ENCODE peak calls at places on chromosomes 16 and 17, in nine cellular contexts. F is neural progenitor cell, A is mammary epithelial cell, O is DND-41, Y is HCT116, M is MM.1S, W is astrocyte, K is fibroblast of lung, E is GM23248. U is an unnamed sample.

GRCh38 chr16:4696172-4696904 is 3.0 kb downstream of the NUDT16L1 start:
- DNase-seq in F (no peak), A (no peak), O (no peak), Y (no peak), M (no peak), W (no peak), K (no peak), E (no peak), U (no peak)

GRCh38 chr17:8606415-8606814 is 24.1 kb downstream of the MYH10 start:
- DNase-seq in F (no peak), A (no peak), O (no peak), Y (no peak), M (no peak), W (no peak), K (peak; percentile 45), E (peak; percentile 42), U (no peak)

GRCh38 chr17:67765623-67766022 is 47.9 kb downstream of the NOL11 start:
- DNase-seq in F (no peak), A (no peak), O (no peak), Y (no peak), M (no peak), W (no peak), K (no peak), E (no peak), U (no peak)

GRCh38 chr17:46916211-46916610 is 6.7 kb upstream of the GOSR2 start:
- DNase-seq in F (no peak), A (peak; percentile 79), O (no peak), Y (no peak), M (no peak), W (peak; percentile 21), K (no peak), E (peak; percentile 31), U (no peak)

GRCh38 chr16:50819706-50820105 is 77.8 kb downstream of the CYLD start:
- DNase-seq in F (no peak), A (no peak), O (no peak), Y (no peak), M (no peak), W (no peak), K (no peak), E (no peak), U (no peak)

GRCh38 chr16:28494141-28494851 is at the start of gene APOBR:
- DNase-seq in F (no peak), A (no peak), O (peak; percentile 94), Y (no peak), M (peak; percentile 51), W (no peak), K (no peak), E (no peak), U (no peak)

GRCh38 chr17:7262192-7263070 is at the start of gene CLDN7:
- DNase-seq in F (peak; percentile 37), A (no peak), O (no peak), Y (peak; percentile 93), M (no peak), W (no peak), K (no peak), E (no peak), U (peak; percentile 98)

GRCh38 chr16:77723108-77723514 is 797 bp downstream of the NUDT7 start:
- DNase-seq in F (no peak), A (peak; percentile 14), O (peak; percentile 34), Y (no peak), M (peak; percentile 73), W (peak; percentile 66), K (peak; percentile 77), E (peak; percentile 71), U (no peak)

GRCh38 chr16:12574721-12575120 is 229.0 kb downstream of the CPPED1 start:
- DNase-seq in F (no peak), A (no peak), O (no peak), Y (no peak), M (no peak), W (no peak), K (no peak), E (no peak), U (no peak)

GRCh38 chr17:560379-560935 is 154.2 kb downstream of the VPS53 start:
- DNase-seq in F (no peak), A (peak; percentile 58), O (no peak), Y (no peak), M (no peak), W (peak; percentile 65), K (no peak), E (peak; percentile 83), U (no peak)

GRCh38 chr16:85975421-85976100 is 76.6 kb downstream of the IRF8 start:
- DNase-seq in F (no peak), A (no peak), O (no peak), Y (no peak), M (no peak), W (no peak), K (no peak), E (no peak), U (peak; percentile 11)

GRCh38 chr17:7479389-7480192 is at the start of gene ZBTB4:
- DNase-seq in F (peak; percentile 82), A (no peak), O (peak; percentile 64), Y (no peak), M (peak; percentile 42), W (peak; percentile 44), K (peak; percentile 28), E (peak; percentile 81), U (peak; percentile 56)

GRCh38 chr17:70353408-70354092 is 184.2 kb downstream of the KCNJ2 start:
- DNase-seq in F (no peak), A (no peak), O (no peak), Y (no peak), M (no peak), W (no peak), K (no peak), E (no peak), U (no peak)

GRCh38 chr16:52496051-52496876 is 50.7 kb downstream of the TOX3 start:
- DNase-seq in F (no peak), A (no peak), O (no peak), Y (no peak), M (no peak), W (no peak), K (no peak), E (no peak), U (no peak)

GRCh38 chr17:75239778-75240393 is 21.5 kb downstream of the GGA3 start:
- DNase-seq in F (peak; percentile 14), A (no peak), O (no peak), Y (no peak), M (no peak), W (no peak), K (no peak), E (no peak), U (no peak)

GRCh38 chr17:80956321-80957190 is 35.1 kb upstream of the CHMP6 start:
- DNase-seq in F (peak; percentile 87), A (no peak), O (no peak), Y (no peak), M (no peak), W (no peak), K (no peak), E (no peak), U (no peak)

GRCh38 chr17:30554839-30555751 is 77.9 kb downstream of the GOSR1 start:
- DNase-seq in F (peak; percentile 37), A (no peak), O (no peak), Y (peak; percentile 10), M (no peak), W (no peak), K (no peak), E (peak; percentile 41), U (peak; percentile 74)

GRCh38 chr16:89476379-89476778 is 14.0 kb downstream of the ANKRD11 start:
- DNase-seq in F (no peak), A (peak; percentile 99), O (no peak), Y (no peak), M (no peak), W (no peak), K (no peak), E (no peak), U (no peak)

DNA sequence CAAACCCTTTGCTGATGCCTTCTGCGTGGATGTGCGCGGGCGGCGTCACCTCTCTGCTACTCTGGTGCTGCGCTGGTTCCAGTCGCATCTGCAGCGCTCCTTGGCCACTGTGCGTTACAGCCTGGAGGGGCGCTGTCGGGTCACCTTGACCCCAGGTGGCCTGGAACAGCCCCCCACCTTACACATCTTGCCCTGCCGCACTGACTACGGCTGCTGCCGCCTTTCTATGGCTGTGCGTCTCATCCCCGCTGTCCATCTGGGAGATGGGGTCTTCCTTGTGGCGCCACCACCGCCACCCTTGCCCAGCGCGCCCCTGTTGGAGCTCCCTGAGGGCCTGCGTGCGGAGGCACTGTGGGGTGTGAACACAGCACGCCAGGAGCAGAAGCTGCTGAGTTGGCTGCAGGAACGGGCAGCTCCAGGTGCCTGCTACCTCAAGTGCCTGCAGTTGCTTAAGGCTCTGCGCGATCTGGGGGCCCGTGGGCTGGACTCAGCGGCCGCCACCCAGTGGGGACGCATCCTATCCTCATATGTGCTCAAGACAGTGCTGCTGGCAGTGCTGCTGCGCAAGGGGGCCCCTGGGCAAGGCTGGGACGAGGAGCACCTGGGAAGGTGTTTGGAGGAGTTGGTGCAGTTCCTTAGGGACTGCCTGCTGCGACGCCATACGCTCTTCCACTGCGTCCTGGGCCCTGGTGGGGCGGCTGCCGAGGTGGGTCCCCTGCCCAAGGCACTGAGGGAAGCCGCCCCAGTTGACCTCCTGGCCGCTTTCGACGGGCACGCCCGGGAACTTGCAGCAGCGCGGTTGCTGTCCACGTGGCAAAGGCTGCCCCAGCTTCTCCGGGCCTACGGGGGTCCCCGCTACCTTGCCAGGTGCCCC is 1.6 kb downstream of the ITPRIPL2 start:
- DNase-seq in F (no peak), A (no peak), O (no peak), Y (no peak), M (no peak), W (no peak), K (no peak), E (no peak), U (peak; percentile 82)
- H3K4me2 ChIP-seq in F (no peak overlapping the region), A (peak overlapping the region; percentile 99), O (no peak overlapping the region), Y (peak overlapping the region; percentile 99), M (no peak overlapping the region), W (peak overlapping the region; percentile 90), K (peak overlapping the region; percentile 90), E (peak overlapping the region; percentile 87), U (peak overlapping the region; percentile 79)

GRCh38 chr16:11389631-11390565 is 44.6 kb downstream of the RMI2 start:
- DNase-seq in F (no peak), A (no peak), O (no peak), Y (no peak), M (no peak), W (no peak), K (no peak), E (no peak), U (no peak)
- TF ChIP-seq EZH2 in F (no peak), A (no peak), O (no peak), Y (no peak), M (no peak), W (no peak), K (no peak), E (no peak), U (no peak)

GRCh38 chr17:40474419-40475002 is 26.9 kb downstream of the TNS4 start:
- DNase-seq in F (no peak), A (peak; percentile 78), O (no peak), Y (no peak), M (no peak), W (no peak), K (no peak), E (no peak), U (no peak)
- H2AFZ ChIP-seq in F (no peak overlapping the region), A (no peak overlapping the region), O (no peak overlapping the region), Y (no peak overlapping the region), M (no peak overlapping the region), W (no peak overlapping the region), K (no peak overlapping the region), E (no peak overlapping the region), U (no peak overlapping the region)

DNA sequence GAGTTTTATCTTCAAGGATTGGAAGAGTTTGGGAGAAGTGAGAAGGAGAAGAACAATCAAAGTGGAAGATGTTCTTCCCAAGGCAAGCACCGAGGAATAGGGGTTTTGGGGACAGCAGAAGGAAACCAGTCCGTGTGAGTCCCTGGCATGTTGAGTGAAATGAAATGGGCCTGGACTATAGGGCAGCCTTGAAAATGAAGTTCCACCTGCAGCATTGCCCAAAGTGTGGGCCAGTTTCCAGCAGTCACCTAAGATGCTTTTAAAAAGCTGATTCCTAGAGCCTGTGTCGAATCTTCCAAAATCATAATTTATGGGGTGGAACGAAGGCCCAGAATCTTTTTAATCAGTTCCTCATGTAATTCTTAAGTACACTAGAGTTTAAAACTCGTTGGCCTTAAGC is 59.9 kb upstream of the DNAH9 start:
- DNase-seq in F (no peak), A (no peak), O (no peak), Y (no peak), M (no peak), W (no peak), K (no peak), E (no peak), U (no peak)
- H3K4me2 ChIP-seq in F (no peak overlapping the region), A (no peak overlapping the region), O (no peak overlapping the region), Y (no peak overlapping the region), M (no peak overlapping the region), W (no peak overlapping the region), K (no peak overlapping the region), E (no peak overlapping the region), U (no peak overlapping the region)

U was measured in GM23338.